ENCODE peak calls at places on chromosomes 6 and 20, in five cellular contexts. P, S, G, X and W are unnamed samples.

GRCh38 chr6:160030103-160030502 is 61.2 kb downstream of the IGF2R start:
- DNase-seq in P (no peak), S (no peak), G (no peak), X (no peak), W (peak; percentile 37)

GRCh38 chr6:142207265-142207877 is 60.3 kb downstream of the VTA1 start:
- DNase-seq in P (peak; percentile 67), S (no peak), G (peak; percentile 51), X (no peak), W (peak; percentile 90)

GRCh38 chr6:143410859-143411270 is 39.6 kb downstream of the ADAT2 start:
- DNase-seq in P (peak; percentile 95), S (no peak), G (no peak), X (peak; percentile 23), W (no peak)

GRCh38 chr6:98833101-98834059 is 994 bp upstream of the POU3F2 start:
- DNase-seq in P (no peak), S (no peak), G (no peak), X (no peak), W (peak; percentile 71)

GRCh38 chr20:49279677-49280462 is 2.0 kb upstream of the ZNFX1 start:
- DNase-seq in P (no peak), S (no peak), G (no peak), X (no peak), W (no peak)

GRCh38 chr20:37574199-37574890 is 46.7 kb upstream of the BLCAP start:
- DNase-seq in P (no peak), S (no peak), G (no peak), X (no peak), W (no peak)

GRCh38 chr6:88843040-88843439 is 120.4 kb downstream of the RNGTT start:
- DNase-seq in P (no peak), S (no peak), G (no peak), X (no peak), W (no peak)

GRCh38 chr20:1526310-1526709 is 31.2 kb downstream of the SIRPD start:
- DNase-seq in P (no peak), S (no peak), G (no peak), X (no peak), W (no peak)

GRCh38 chr20:41405436-41405835 is 38.8 kb upstream of the EMILIN3 start:
- DNase-seq in P (no peak), S (no peak), G (no peak), X (no peak), W (no peak)

DNA sequence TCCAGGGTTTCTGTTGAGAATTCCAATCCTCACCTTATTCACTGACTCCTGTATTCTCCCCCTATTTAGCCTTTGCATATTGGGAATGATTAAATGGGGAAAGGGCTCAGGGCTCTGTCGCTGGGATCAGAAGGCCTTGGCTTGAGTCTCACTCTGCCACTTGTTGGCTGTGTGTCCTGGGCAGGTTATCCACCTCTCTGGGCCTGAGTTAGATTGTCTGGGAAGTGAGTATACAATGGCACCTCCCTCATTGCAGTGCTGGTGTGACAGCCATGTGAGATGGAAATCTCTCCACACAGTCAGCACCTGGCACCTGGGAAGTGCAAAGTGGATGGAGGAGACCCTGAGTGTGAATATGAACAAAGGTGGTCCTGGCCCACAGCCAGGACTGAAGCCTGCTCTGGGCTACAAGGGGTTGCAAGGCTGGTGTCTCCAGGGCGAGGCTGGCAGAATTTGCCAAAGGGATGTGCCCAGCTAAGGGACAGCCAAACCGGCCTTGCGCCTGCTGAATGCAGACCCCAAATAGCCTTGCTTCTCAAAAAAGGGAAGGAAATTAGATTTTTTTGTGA is 200.0 kb upstream of the PMEPA1 start:
- DNase-seq in P (no peak), S (no peak), G (no peak), X (no peak), W (no peak)
- TF ChIP-seq JUNB in P (no peak), S (no peak), G (no peak), X (no peak), W (no peak)

DNA sequence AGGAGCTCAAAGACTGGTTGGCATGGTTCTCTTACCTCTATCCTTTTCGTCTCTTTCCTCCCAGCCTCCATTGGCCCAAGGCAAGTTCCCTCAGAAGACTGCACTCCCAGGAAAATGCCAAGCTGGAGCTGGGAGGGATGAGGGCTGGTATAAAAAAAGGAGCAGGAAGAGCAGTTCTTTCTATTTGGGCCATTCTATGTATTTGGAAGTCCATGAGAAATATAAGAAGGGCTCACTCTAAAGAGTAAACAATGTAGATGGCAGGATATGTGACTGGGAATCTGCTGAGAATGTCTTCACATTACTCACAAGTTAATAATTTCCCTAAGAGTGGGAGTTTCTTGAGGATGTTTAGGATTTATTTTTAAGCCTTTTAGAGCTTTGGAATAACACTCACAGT is 36.6 kb upstream of the ADTRP start:
- DNase-seq in P (no peak), S (no peak), G (no peak), X (peak; percentile 27), W (no peak)
- TF ChIP-seq JUNB in P (no peak), S (no peak), G (no peak), X (no peak), W (no peak)

GRCh38 chr20:55632592-55632991 is 372.7 kb downstream of the CBLN4 start:
- DNase-seq in P (no peak), S (no peak), G (no peak), X (no peak), W (no peak)
- TF ChIP-seq JUNB in P (no peak), S (no peak), G (no peak), X (no peak), W (no peak)

GRCh38 chr20:16583444-16583843 is 10.2 kb upstream of the KIF16B start:
- DNase-seq in P (no peak), S (no peak), G (no peak), X (no peak), W (no peak)

GRCh38 chr20:16576219-16576618 is 3.0 kb upstream of the KIF16B start:
- DNase-seq in P (no peak), S (no peak), G (peak; percentile 35), X (peak; percentile 52), W (peak; percentile 27)

GRCh38 chr20:16581241-16581640 is 8.0 kb upstream of the KIF16B start:
- DNase-seq in P (no peak), S (no peak), G (no peak), X (no peak), W (no peak)

GRCh38 chr20:16580127-16580526 is 6.9 kb upstream of the KIF16B start:
- DNase-seq in P (no peak), S (no peak), G (no peak), X (no peak), W (no peak)

GRCh38 chr20:16580596-16580995 is 7.3 kb upstream of the KIF16B start:
- DNase-seq in P (no peak), S (no peak), G (no peak), X (no peak), W (no peak)
- TF ChIP-seq JUNB in P (no peak), S (no peak), G (no peak), X (no peak), W (no peak)

DNA sequence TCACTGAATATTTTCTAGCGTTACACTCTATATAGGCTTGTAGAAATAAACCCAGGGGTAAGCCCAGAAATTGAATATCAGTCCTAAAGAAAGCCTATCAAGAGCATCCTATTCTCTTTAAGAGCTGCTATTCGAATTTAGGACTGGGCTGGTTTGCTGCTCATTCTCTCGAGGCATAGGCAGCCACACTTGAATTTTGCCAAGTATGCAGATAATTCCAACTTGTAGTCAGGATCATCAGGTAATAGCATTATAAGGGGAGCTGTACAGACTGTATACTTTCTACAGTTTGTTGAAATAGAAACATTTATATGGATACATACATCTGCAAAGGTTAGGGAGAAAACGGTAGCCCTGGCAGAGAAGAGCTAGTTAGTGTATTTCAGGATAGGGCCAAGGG is 2.1 kb upstream of the ZBTB2 start:
- DNase-seq in P (no peak), S (no peak), G (no peak), X (no peak), W (no peak)
- TF ChIP-seq JUNB in P (no peak), S (no peak), G (no peak), X (no peak), W (no peak)

GRCh38 chr6:118269659-118270058 is 278.4 kb upstream of the PLN start:
- DNase-seq in P (no peak), S (no peak), G (no peak), X (no peak), W (no peak)

GRCh38 chr6:118260833-118261232 is 287.3 kb upstream of the PLN start:
- DNase-seq in P (no peak), S (no peak), G (no peak), X (no peak), W (no peak)

GRCh38 chr6:118263929-118264486 is 284.1 kb upstream of the PLN start:
- DNase-seq in P (peak; percentile 30), S (no peak), G (no peak), X (no peak), W (peak; percentile 76)
- TF ChIP-seq JUNB in P (no peak), S (no peak), G (no peak), X (no peak), W (no peak)

GRCh38 chr20:22586645-22587310 is 2.4 kb upstream of the FOXA2 start:
- DNase-seq in P (peak; percentile 56), S (no peak), G (peak; percentile 72), X (peak; percentile 83), W (peak; percentile 87)
- TF ChIP-seq JUNB in P (no peak), S (no peak), G (no peak), X (no peak), W (no peak)

DNA sequence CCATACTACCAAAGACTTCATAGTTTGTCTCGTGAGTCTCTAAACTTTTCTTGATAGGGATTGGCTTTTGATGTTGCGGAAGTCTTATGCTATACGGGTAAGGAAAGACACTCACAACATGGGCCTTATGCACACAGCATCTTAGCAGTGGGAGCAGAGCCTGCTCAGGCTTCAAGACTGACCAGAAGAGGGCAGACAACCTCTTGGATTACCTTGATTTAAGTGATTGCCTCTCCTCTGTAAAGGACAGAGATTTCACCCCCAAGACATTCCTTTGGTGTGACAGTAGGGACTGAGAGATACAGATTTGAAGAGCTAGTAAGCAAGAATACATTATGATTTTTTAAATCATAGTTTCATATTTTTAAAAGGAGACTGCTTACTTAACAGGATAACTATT is 71.0 kb upstream of the SAMD3 start:
- DNase-seq in P (peak; percentile 23), S (peak; percentile 8), G (peak; percentile 23), X (peak; percentile 46), W (peak; percentile 84)
- TF ChIP-seq JUNB in P (no peak), S (no peak), G (no peak), X (no peak), W (no peak)

GRCh38 chr20:38791940-38792339 is 13.6 kb upstream of the PPP1R16B start:
- DNase-seq in P (no peak), S (no peak), G (no peak), X (no peak), W (no peak)

GRCh38 chr20:38791291-38791690 is 14.2 kb upstream of the PPP1R16B start:
- DNase-seq in P (no peak), S (no peak), G (no peak), X (no peak), W (no peak)

GRCh38 chr20:38790210-38791053 is 15.1 kb upstream of the PPP1R16B start:
- DNase-seq in P (peak; percentile 47), S (no peak), G (peak; percentile 71), X (peak; percentile 46), W (peak; percentile 92)

GRCh38 chr20:38787870-38788269 is 17.6 kb upstream of the PPP1R16B start:
- DNase-seq in P (no peak), S (no peak), G (no peak), X (no peak), W (no peak)

GRCh38 chr20:38789503-38790209 is 15.8 kb upstream of the PPP1R16B start:
- DNase-seq in P (no peak), S (no peak), G (no peak), X (no peak), W (peak; percentile 23)
- TF ChIP-seq JUNB in P (no peak), S (no peak), G (no peak), X (no peak), W (no peak)